ENCODE peak calls at places on chromosomes 6 and 20, in six cellular contexts. A, K, J, R, C and W are unnamed samples.

GRCh38 chr6:129212081-129212480 is 329.1 kb downstream of the LAMA2 start:
- DNase-seq in A (no peak), K (no peak), J (no peak), C (no peak), R (no peak), W (no peak)

GRCh38 chr6:154410619-154411044 is 54.0 kb upstream of the IPCEF1 start:
- DNase-seq in K (peak; percentile 59), A (peak; percentile 43), R (no peak), J (no peak), C (no peak), W (peak; percentile 74)

GRCh38 chr6:133568970-133569889 is 319.7 kb upstream of the TCF21 start:
- DNase-seq in R (no peak), J (peak; percentile 40), A (peak; percentile 55), K (peak; percentile 10), C (no peak), W (peak; percentile 97)

GRCh38 chr20:40659567-40659966 is 29.5 kb downstream of the MAFB start:
- DNase-seq in A (no peak), K (no peak), R (no peak), C (no peak), J (no peak), W (no peak)

GRCh38 chr6:30163090-30163917 is at the start of gene TRIM15:
- DNase-seq in K (peak; percentile 62), A (no peak), J (no peak), R (peak; percentile 18), C (no peak), W (peak; percentile 60)

GRCh38 chr20:32808438-32808837 is 11.3 kb upstream of the MAPRE1 start:
- DNase-seq in A (no peak), R (no peak), C (no peak), K (no peak), J (no peak), W (no peak)

GRCh38 chr20:23136893-23137745 is 51.0 kb upstream of the CD93 start:
- DNase-seq in A (no peak), K (no peak), R (no peak), C (no peak), J (no peak), W (peak; percentile 82)

GRCh38 chr6:123808556-123808955 is 4.9 kb downstream of the NKAIN2 start:
- DNase-seq in K (no peak), J (no peak), C (no peak), R (no peak), A (no peak), W (peak; percentile 20)

GRCh38 chr6:2865270-2866182 is 23.9 kb upstream of the SERPINB1 start:
- DNase-seq in K (no peak), R (no peak), C (no peak), A (no peak), J (no peak), W (no peak)

GRCh38 chr6:43799671-43800623 is 29.9 kb downstream of the VEGFA start:
- DNase-seq in K (no peak), J (no peak), C (no peak), A (no peak), R (no peak), W (no peak)

GRCh38 chr20:17935186-17935585 is 33.4 kb downstream of the SNX5 start:
- DNase-seq in A (no peak), K (no peak), C (no peak), R (no peak), J (no peak), W (no peak)